ENCODE peak calls at places on chromosome 10, in seven cellular contexts. One of them, this sample, is unnamed.

GRCh38 chr10:29860159-29860558 is 199.2 kb downstream of the JCAD start:
- DNase-seq in amniotic epithelial cell: no peak
- DNase-seq in germinal center: no peak
- DNase-seq in sciatic nerve: no peak
- DNase-seq in A549: no peak
- DNase-seq in AG10803: peak; percentile 92
- DNase-seq in GM04504: peak; percentile 71
- DNase-seq in this sample: no peak

GRCh38 chr10:50846753-50847152 is 38.7 kb downstream of the A1CF start:
- DNase-seq in amniotic epithelial cell: no peak
- DNase-seq in germinal center: no peak
- DNase-seq in sciatic nerve: no peak
- DNase-seq in A549: peak; percentile 9
- DNase-seq in AG10803: no peak
- DNase-seq in GM04504: no peak
- DNase-seq in this sample: no peak

GRCh38 chr10:86355571-86356038 is 11.0 kb downstream of the GRID1 start:
- DNase-seq in amniotic epithelial cell: no peak
- DNase-seq in germinal center: no peak
- DNase-seq in sciatic nerve: no peak
- DNase-seq in A549: no peak
- DNase-seq in AG10803: no peak
- DNase-seq in GM04504: no peak
- DNase-seq in this sample: no peak

GRCh38 chr10:30431435-30431911 is 2.5 kb upstream of the MAP3K8 start:
- DNase-seq in amniotic epithelial cell: no peak
- DNase-seq in germinal center: no peak
- DNase-seq in sciatic nerve: peak; percentile 70
- DNase-seq in A549: peak; percentile 70
- DNase-seq in AG10803: no peak
- DNase-seq in GM04504: no peak
- DNase-seq in this sample: peak; percentile 69

GRCh38 chr10:105585753-105586152 is 944.7 kb downstream of the SORCS3 start:
- DNase-seq in amniotic epithelial cell: peak; percentile 81
- DNase-seq in germinal center: no peak
- DNase-seq in sciatic nerve: no peak
- DNase-seq in A549: peak; percentile 42
- DNase-seq in AG10803: peak; percentile 3
- DNase-seq in GM04504: no peak
- DNase-seq in this sample: peak; percentile 56

GRCh38 chr10:21170216-21170615 is 273.1 kb upstream of the NEBL start:
- DNase-seq in amniotic epithelial cell: no peak
- DNase-seq in germinal center: no peak
- DNase-seq in sciatic nerve: no peak
- DNase-seq in A549: no peak
- DNase-seq in AG10803: no peak
- DNase-seq in GM04504: no peak
- DNase-seq in this sample: no peak

GRCh38 chr10:130080461-130080814 is 30.2 kb downstream of the C10orf143 start:
- DNase-seq in amniotic epithelial cell: no peak
- DNase-seq in germinal center: no peak
- DNase-seq in sciatic nerve: no peak
- DNase-seq in A549: no peak
- DNase-seq in AG10803: no peak
- DNase-seq in GM04504: no peak
- DNase-seq in this sample: no peak

GRCh38 chr10:55305281-55305680 is 504.2 kb upstream of the PCDH15 start:
- DNase-seq in amniotic epithelial cell: no peak
- DNase-seq in germinal center: no peak
- DNase-seq in sciatic nerve: no peak
- DNase-seq in A549: no peak
- DNase-seq in AG10803: no peak
- DNase-seq in GM04504: no peak
- DNase-seq in this sample: no peak

GRCh38 chr10:93554760-93555432 is 11.6 kb upstream of the FFAR4 start:
- DNase-seq in amniotic epithelial cell: peak; percentile 48
- DNase-seq in germinal center: peak; percentile 53
- DNase-seq in sciatic nerve: peak; percentile 85
- DNase-seq in A549: peak; percentile 82
- DNase-seq in AG10803: peak; percentile 45
- DNase-seq in GM04504: no peak
- DNase-seq in this sample: peak; percentile 71

GRCh38 chr10:50972591-50972990 is 87.2 kb upstream of the A1CF start:
- DNase-seq in amniotic epithelial cell: no peak
- DNase-seq in germinal center: no peak
- DNase-seq in sciatic nerve: no peak
- DNase-seq in A549: no peak
- DNase-seq in AG10803: no peak
- DNase-seq in GM04504: no peak
- DNase-seq in this sample: peak; percentile 32

GRCh38 chr10:130018253-130018652 is 54.2 kb upstream of the EBF3 start:
- DNase-seq in amniotic epithelial cell: no peak
- DNase-seq in germinal center: no peak
- DNase-seq in sciatic nerve: no peak
- DNase-seq in A549: peak; percentile 12
- DNase-seq in AG10803: peak; percentile 53
- DNase-seq in GM04504: no peak
- DNase-seq in this sample: peak; percentile 37

GRCh38 chr10:727162-727790 is 37.8 kb upstream of the DIP2C start:
- DNase-seq in amniotic epithelial cell: no peak
- DNase-seq in germinal center: no peak
- DNase-seq in sciatic nerve: no peak
- DNase-seq in A549: no peak
- DNase-seq in AG10803: no peak
- DNase-seq in GM04504: no peak
- DNase-seq in this sample: no peak